ENCODE peak calls at places on chromosomes 1 and 21, in four cellular contexts. One of them, this sample, is unnamed.
A peak's percentile ranks its signal among the peaks of the same experiment; 100 is the strongest.

GRCh38 chr21:36433011-36433709 is 46.8 kb downstream of the CLDN14 start:
- DNase-seq in CD4-positive, alpha-beta memory T cell: no peak
- DNase-seq in kidney: no peak
- DNase-seq in A549: no peak
- DNase-seq in this sample: no peak

GRCh38 chr1:5479876-5480275 is 512.3 kb downstream of the NPHP4 start:
- DNase-seq in A549: no peak
- DNase-seq in kidney: no peak
- DNase-seq in CD4-positive, alpha-beta memory T cell: no peak
- DNase-seq in this sample: no peak

GRCh38 chr21:34822957-34823356 is 154.2 kb downstream of the CLIC6 start:
- DNase-seq in A549: no peak
- DNase-seq in kidney: no peak
- DNase-seq in CD4-positive, alpha-beta memory T cell: no peak
- DNase-seq in this sample: no peak

GRCh38 chr1:109786107-109786470 is 22.4 kb upstream of the EPS8L3 start:
- DNase-seq in kidney: peak; percentile 32
- DNase-seq in A549: no peak
- DNase-seq in CD4-positive, alpha-beta memory T cell: no peak
- DNase-seq in this sample: no peak

GRCh38 chr1:12415239-12415543 is 185.4 kb downstream of the VPS13D start:
- DNase-seq in A549: no peak
- DNase-seq in kidney: no peak
- DNase-seq in CD4-positive, alpha-beta memory T cell: no peak
- DNase-seq in this sample: no peak

GRCh38 chr1:197781998-197782718 is 6.9 kb upstream of the DENND1B start:
- DNase-seq in A549: no peak
- DNase-seq in kidney: no peak
- DNase-seq in CD4-positive, alpha-beta memory T cell: no peak
- DNase-seq in this sample: no peak

GRCh38 chr1:242237051-242237450 is 238.2 kb upstream of the MAP1LC3C start:
- DNase-seq in kidney: no peak
- DNase-seq in A549: no peak
- DNase-seq in CD4-positive, alpha-beta memory T cell: no peak
- DNase-seq in this sample: no peak

GRCh38 chr1:106912146-106912545 is 144.3 kb upstream of the PRMT6 start:
- DNase-seq in A549: no peak
- DNase-seq in kidney: no peak
- DNase-seq in CD4-positive, alpha-beta memory T cell: no peak
- DNase-seq in this sample: no peak

DNA sequence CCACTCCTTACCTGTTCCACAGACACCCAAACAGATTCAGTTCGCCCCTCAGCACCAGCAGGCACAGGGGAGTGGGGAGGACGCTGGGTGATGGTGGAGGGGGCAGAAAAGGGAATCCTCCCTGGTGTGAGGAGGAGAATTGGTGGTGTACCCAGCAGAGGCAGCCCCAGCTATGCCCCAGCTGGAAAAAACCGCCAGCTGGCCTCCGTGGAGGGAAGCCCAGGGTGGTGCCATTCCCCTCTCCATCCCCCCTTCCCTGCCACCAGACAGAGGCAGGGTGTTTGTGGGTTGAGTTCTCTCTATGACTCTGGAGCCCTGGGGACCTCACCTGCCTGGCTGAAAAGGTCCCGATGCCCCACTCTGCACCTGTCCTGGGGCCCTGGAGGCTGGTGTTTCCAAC is 27.9 kb downstream of the OPTC start:
- DNase-seq in CD4-positive, alpha-beta memory T cell: no peak
- DNase-seq in kidney: no peak
- DNase-seq in A549: no peak
- DNase-seq in this sample: no peak
- H3K4me3 ChIP-seq in CD4-positive, alpha-beta memory T cell: no peak overlapping the region
- H3K4me3 ChIP-seq in kidney: no peak overlapping the region
- H3K4me3 ChIP-seq in A549: no peak overlapping the region
- H3K4me3 ChIP-seq in this sample: no peak overlapping the region

DNA sequence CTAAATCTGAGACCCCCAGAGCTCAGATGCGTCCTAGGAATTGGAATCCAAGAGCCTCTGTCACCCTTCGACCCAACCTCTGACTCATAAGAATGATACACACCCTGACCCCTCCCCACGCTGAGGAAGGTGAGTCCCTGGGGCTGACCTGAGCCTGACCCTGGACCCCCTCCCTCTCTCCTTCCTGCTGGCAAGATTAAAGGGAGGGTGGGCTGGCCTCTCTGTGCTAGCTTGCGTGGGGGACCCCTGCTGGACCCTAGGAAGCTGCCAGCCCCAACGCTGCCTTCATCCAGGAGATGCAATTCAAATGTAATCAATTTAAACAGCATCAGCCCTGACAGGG is 627 bp downstream of the PLEKHA6 start:
- DNase-seq in kidney: no peak
- DNase-seq in CD4-positive, alpha-beta memory T cell: no peak
- DNase-seq in A549: no peak
- DNase-seq in this sample: no peak
- H3K4me3 ChIP-seq in kidney: no peak overlapping the region
- H3K4me3 ChIP-seq in CD4-positive, alpha-beta memory T cell: no peak overlapping the region
- H3K4me3 ChIP-seq in A549: no peak overlapping the region
- H3K4me3 ChIP-seq in this sample: no peak overlapping the region

GRCh38 chr1:18951416-18951815 is 5.1 kb downstream of the IFFO2 start:
- DNase-seq in CD4-positive, alpha-beta memory T cell: no peak
- DNase-seq in A549: no peak
- DNase-seq in kidney: peak; percentile 61
- DNase-seq in this sample: no peak
- H3K4me3 ChIP-seq in CD4-positive, alpha-beta memory T cell: peak overlapping the region; percentile 65
- H3K4me3 ChIP-seq in A549: peak overlapping the region; percentile 32
- H3K4me3 ChIP-seq in kidney: no peak overlapping the region
- H3K4me3 ChIP-seq in this sample: peak overlapping the region; percentile 62

GRCh38 chr1:93851327-93851712 is 27.7 kb downstream of the DNTTIP2 start:
- DNase-seq in A549: no peak
- DNase-seq in CD4-positive, alpha-beta memory T cell: no peak
- DNase-seq in kidney: no peak
- DNase-seq in this sample: no peak
- H3K4me3 ChIP-seq in A549: no peak overlapping the region
- H3K4me3 ChIP-seq in CD4-positive, alpha-beta memory T cell: no peak overlapping the region
- H3K4me3 ChIP-seq in kidney: no peak overlapping the region
- H3K4me3 ChIP-seq in this sample: no peak overlapping the region

GRCh38 chr1:246297314-246298273 is 209.5 kb downstream of the SMYD3 start:
- DNase-seq in kidney: no peak
- DNase-seq in A549: no peak
- DNase-seq in CD4-positive, alpha-beta memory T cell: no peak
- DNase-seq in this sample: no peak
- H3K4me3 ChIP-seq in kidney: no peak overlapping the region
- H3K4me3 ChIP-seq in A549: no peak overlapping the region
- H3K4me3 ChIP-seq in CD4-positive, alpha-beta memory T cell: no peak overlapping the region
- H3K4me3 ChIP-seq in this sample: no peak overlapping the region

GRCh38 chr1:172145656-172146055 is 274.8 kb upstream of the C1orf105 start:
- DNase-seq in kidney: no peak
- DNase-seq in A549: no peak
- DNase-seq in CD4-positive, alpha-beta memory T cell: no peak
- DNase-seq in this sample: no peak
- H3K4me3 ChIP-seq in kidney: peak overlapping the region; percentile 65
- H3K4me3 ChIP-seq in A549: no peak overlapping the region
- H3K4me3 ChIP-seq in CD4-positive, alpha-beta memory T cell: no peak overlapping the region
- H3K4me3 ChIP-seq in this sample: no peak overlapping the region

DNA sequence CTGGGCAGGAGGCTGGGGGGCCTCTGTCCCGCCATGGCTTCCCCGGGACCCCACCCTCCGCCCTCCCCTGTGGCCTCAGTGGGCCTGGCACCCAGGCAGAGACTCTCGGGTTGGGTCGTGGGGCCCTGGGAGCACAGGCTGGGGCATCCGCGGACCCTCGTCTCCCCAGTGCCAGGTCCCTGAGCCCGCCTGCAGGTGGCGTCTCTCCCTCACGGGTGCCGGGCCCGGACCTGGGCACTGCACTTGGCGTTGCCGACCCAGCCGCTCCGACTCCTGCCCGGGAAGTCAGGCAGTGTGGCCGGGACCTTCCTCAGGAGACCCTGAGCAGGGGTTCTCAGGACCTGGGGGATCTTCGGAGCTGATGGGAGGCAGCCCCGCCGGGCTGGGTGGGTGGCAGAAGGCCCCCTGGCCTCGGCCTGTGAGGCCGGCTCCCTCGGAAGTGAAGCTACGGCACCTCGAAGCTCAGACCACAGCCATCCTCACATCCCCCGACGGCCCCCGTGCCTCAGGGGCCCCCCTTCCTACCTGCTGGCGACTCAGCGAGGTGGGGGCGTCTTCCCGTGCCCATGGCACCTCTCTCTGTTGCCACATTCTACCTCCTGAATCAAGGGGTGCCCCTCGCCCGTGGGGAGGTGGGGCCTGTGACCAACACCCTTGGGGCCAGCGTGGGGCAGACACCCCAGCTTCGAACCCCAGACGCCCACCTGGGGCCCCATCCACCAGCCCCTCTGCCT is 6.4 kb upstream of the C1orf159 start:
- DNase-seq in A549: peak; percentile 76
- DNase-seq in kidney: peak; percentile 95
- DNase-seq in CD4-positive, alpha-beta memory T cell: peak; percentile 79
- DNase-seq in this sample: no peak
- H3K4me3 ChIP-seq in A549: no peak overlapping the region
- H3K4me3 ChIP-seq in kidney: peak overlapping the region; percentile 22
- H3K4me3 ChIP-seq in CD4-positive, alpha-beta memory T cell: no peak overlapping the region
- H3K4me3 ChIP-seq in this sample: peak overlapping the region; percentile 24

GRCh38 chr1:83751602-83752001 is 247.3 kb downstream of the TTLL7 start:
- DNase-seq in kidney: no peak
- DNase-seq in A549: no peak
- DNase-seq in CD4-positive, alpha-beta memory T cell: no peak
- DNase-seq in this sample: no peak
- H3K4me3 ChIP-seq in kidney: no peak overlapping the region
- H3K4me3 ChIP-seq in A549: no peak overlapping the region
- H3K4me3 ChIP-seq in CD4-positive, alpha-beta memory T cell: no peak overlapping the region
- H3K4me3 ChIP-seq in this sample: no peak overlapping the region

DNA sequence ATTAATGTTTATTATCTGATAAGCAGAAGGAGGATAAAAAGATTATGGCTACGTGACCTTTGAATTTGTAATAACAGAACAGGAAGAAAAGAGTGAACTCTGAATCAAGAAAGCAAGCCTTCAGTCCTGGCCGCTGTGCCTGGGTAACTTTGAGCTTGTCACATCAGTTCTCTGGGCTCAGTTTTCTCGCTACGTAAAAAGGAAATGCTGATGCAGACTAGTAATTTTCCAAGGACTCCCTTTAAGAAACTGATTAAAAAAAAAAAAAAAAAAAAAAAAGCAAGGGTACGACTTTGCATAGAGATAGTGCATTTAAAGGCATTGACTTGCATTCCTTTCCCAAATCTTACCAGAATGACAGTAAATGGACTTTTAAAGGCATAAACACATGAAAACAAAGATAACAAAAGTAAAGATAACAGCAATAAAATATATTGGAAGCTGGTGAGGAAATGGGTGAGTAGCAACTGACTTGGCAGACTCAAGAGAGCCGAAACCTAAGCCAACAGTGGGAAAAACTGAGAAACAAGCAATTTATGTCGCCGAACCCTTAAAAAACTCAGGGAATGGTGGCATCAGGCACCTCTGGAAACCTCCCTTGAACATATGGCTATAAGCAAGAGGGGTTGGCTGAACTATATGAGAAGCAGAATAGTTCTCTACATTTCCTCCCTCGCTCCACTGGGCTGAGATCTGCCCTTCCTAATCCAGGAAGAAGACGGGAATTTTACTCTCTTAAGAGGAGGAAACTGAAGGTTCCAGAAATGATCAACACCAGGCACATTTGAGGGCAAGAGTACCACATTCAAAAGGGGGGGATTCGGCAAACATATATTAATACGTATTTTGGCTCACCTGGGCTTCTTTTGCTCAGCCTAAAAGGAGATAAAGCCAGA is 189.2 kb downstream of the CDC7 start:
- DNase-seq in A549: no peak
- DNase-seq in CD4-positive, alpha-beta memory T cell: no peak
- DNase-seq in kidney: no peak
- DNase-seq in this sample: no peak
- H3K4me3 ChIP-seq in A549: no peak overlapping the region
- H3K4me3 ChIP-seq in CD4-positive, alpha-beta memory T cell: no peak overlapping the region
- H3K4me3 ChIP-seq in kidney: no peak overlapping the region
- H3K4me3 ChIP-seq in this sample: no peak overlapping the region

This sample was measured in GM12864.